ENCODE peak calls at places on chromosomes 16 and 17, in five cellular contexts. M is mucosa of descending colon; C is stomach; R is CD8-positive, alpha-beta T cell; P is HepG2. Y is an unnamed sample.

GRCh38 chr16:87970206-87970605 is 19.0 kb downstream of the BANP start:
- DNase-seq in P (no peak), R (no peak), C (no peak), M (no peak), Y (no peak)

GRCh38 chr16:67423634-67424575 is 7.0 kb upstream of the HSD11B2 start:
- DNase-seq in C (no peak), M (no peak), P (no peak), R (no peak), Y (no peak)

GRCh38 chr17:12472613-12473173 is 193.0 kb upstream of the MYOCD start:
- DNase-seq in R (no peak), P (no peak), C (no peak), M (peak; percentile 4), Y (no peak)

GRCh38 chr17:5893741-5894140 is 176.4 kb upstream of the WSCD1 start:
- DNase-seq in R (no peak), M (no peak), C (no peak), P (no peak), Y (no peak)

GRCh38 chr16:70644763-70645597 is 1.4 kb upstream of the IL34 start:
- DNase-seq in R (no peak), P (no peak), M (no peak), C (no peak), Y (no peak)

GRCh38 chr16:66293207-66293735 is 73.2 kb upstream of the CDH5 start:
- DNase-seq in M (no peak), R (no peak), P (no peak), C (peak; percentile 5), Y (no peak)

GRCh38 chr16:47965439-47965838 is 190.4 kb downstream of the ABCC12 start:
- DNase-seq in R (no peak), P (no peak), M (no peak), C (no peak), Y (no peak)

GRCh38 chr16:31301708-31302400 is 42.1 kb downstream of the ITGAM start:
- DNase-seq in R (no peak), P (no peak), M (peak; percentile 6), C (no peak), Y (no peak)

GRCh38 chr16:85132456-85133289 is 20.4 kb upstream of the CIBAR2 start:
- DNase-seq in R (peak; percentile 3), M (no peak), C (no peak), P (no peak), Y (no peak)

GRCh38 chr17:80125656-80126448 is 21.1 kb downstream of the EIF4A3 start:
- DNase-seq in R (no peak), C (peak; percentile 11), P (no peak), M (no peak), Y (peak; percentile 26)

GRCh38 chr17:4548061-4548461 is 7.1 kb downstream of the MYBBP1A start:
- DNase-seq in C (no peak), M (no peak), R (no peak), P (no peak), Y (no peak)

GRCh38 chr17:42408076-42408475 is 15.0 kb downstream of the CAVIN1 start:
- DNase-seq in R (no peak), M (no peak), P (no peak), C (no peak), Y (no peak)

GRCh38 chr17:68456529-68457167 is 648 bp downstream of the WIPI1 start:
- DNase-seq in M (peak; percentile 83), P (peak; percentile 92), R (no peak), C (peak; percentile 70), Y (peak; percentile 86)

GRCh38 chr16:55622930-55623561 is 32.7 kb upstream of the SLC6A2 start:
- DNase-seq in R (no peak), C (no peak), M (no peak), P (peak; percentile 100), Y (peak; percentile 7)

GRCh38 chr17:67215991-67216421 is 29.0 kb downstream of the HELZ start:
- DNase-seq in M (no peak), P (peak; percentile 33), R (no peak), C (no peak), Y (no peak)

GRCh38 chr16:84260766-84261165 is 21.0 kb upstream of the KCNG4 start:
- DNase-seq in R (no peak), M (no peak), P (no peak), C (no peak), Y (no peak)

GRCh38 chr16:74034862-74035261 is 261.8 kb upstream of the PSMD7 start:
- DNase-seq in P (peak; percentile 27), M (peak; percentile 63), R (no peak), C (no peak), Y (no peak)

GRCh38 chr17:77420476-77420803 is 279.7 kb downstream of the SEC14L1 start:
- DNase-seq in M (no peak), R (no peak), P (no peak), C (no peak), Y (no peak)

GRCh38 chr17:45895304-45895968 is 1.1 kb downstream of the MAPT start:
- DNase-seq in R (peak; percentile 59), P (no peak), M (no peak), C (no peak), Y (peak; percentile 6)

DNA sequence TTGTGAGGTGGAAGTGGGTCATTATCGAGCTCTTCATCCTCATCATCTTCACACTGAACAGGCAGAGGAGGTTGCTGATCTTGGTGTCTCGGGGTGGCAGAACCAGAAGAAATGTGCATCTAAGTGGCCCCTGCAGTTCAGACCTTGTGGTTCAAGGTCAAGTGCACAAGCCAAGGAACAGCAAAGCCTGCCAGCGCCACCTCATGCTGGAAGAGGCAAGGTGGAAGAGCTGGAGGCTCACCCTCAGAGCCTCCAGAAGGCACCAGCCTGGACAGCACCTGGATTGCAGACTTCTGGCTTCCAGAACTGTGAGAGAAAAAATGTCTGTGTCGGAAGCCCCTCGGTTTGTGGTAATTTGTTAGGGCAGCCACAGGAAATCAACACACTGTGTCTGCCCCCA is 32.7 kb downstream of the IFT140 start:
- DNase-seq in P (no peak), R (no peak), C (no peak), M (no peak), Y (no peak)
- TF ChIP-seq CTCF in P (no peak), R (no peak), C (no peak), M (no peak), Y (no peak)

GRCh38 chr17:43530303-43531081 is 15.6 kb downstream of the ETV4 start:
- DNase-seq in P (peak; percentile 100), M (peak; percentile 46), C (peak; percentile 41), R (no peak), Y (peak; percentile 99)

GRCh38 chr17:43528988-43529814 is 16.9 kb downstream of the ETV4 start:
- DNase-seq in C (no peak), P (no peak), M (no peak), R (no peak), Y (no peak)

GRCh38 chr17:43531082-43531378 is 15.1 kb downstream of the ETV4 start:
- DNase-seq in R (no peak), C (no peak), M (no peak), P (no peak), Y (no peak)

GRCh38 chr17:43528319-43528987 is 17.7 kb downstream of the ETV4 start:
- DNase-seq in R (no peak), P (peak; percentile 99), C (no peak), M (peak; percentile 58), Y (peak; percentile 18)

GRCh38 chr17:43529977-43530302 is 16.2 kb downstream of the ETV4 start:
- DNase-seq in P (no peak), C (no peak), M (no peak), R (no peak), Y (no peak)
- H3K4me3 ChIP-seq in P (peak overlapping the region; percentile 58), C (no peak overlapping the region), M (no peak overlapping the region), R (no peak overlapping the region), Y (no peak overlapping the region)

GRCh38 chr16:68700120-68700519 is 37.0 kb upstream of the CDH1 start:
- DNase-seq in C (no peak), P (peak; percentile 15), M (no peak), R (no peak), Y (no peak)
- TF ChIP-seq CTCF in C (no peak), P (no peak), M (no peak), R (no peak), Y (no peak)

GRCh38 chr17:21377821-21378396 is 1.8 kb downstream of the KCNJ12 start:
- DNase-seq in M (no peak), R (no peak), C (no peak), P (no peak), Y (no peak)
- H3K4me3 ChIP-seq in M (no peak overlapping the region), R (no peak overlapping the region), C (peak overlapping the region; percentile 73), P (no peak overlapping the region), Y (no peak overlapping the region)

GRCh38 chr17:14211246-14211645 is 25.4 kb downstream of the CDRT15 start:
- DNase-seq in M (no peak), P (no peak), R (no peak), C (no peak), Y (no peak)

GRCh38 chr17:14214271-14214670 is 22.4 kb downstream of the CDRT15 start:
- DNase-seq in C (no peak), M (no peak), P (no peak), R (no peak), Y (no peak)

GRCh38 chr17:14209215-14209614 is 27.4 kb downstream of the CDRT15 start:
- DNase-seq in P (peak; percentile 93), C (no peak), M (no peak), R (no peak), Y (no peak)

GRCh38 chr17:14212401-14212800 is 24.3 kb downstream of the CDRT15 start:
- DNase-seq in M (no peak), C (no peak), R (no peak), P (no peak), Y (no peak)

DNA sequence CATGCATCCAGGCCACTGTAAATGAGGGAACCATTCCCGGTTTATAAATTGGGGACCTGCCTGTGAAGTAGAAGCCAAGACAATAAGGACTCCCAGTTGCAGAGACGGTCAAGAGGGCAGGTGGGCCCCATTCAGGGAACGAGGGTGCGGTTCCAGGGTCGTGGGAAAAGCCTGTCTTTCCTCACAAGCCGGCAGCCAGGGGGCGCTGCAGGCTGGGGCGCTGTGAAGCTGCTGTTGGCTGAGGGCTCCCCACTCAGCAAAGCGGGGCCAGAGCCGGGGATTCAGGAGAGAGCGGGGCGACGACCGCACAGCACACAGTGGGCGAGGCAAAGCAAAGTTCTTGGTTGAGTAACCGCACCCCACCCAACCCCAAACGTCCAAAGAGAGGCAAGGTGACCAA is 24.9 kb downstream of the CDRT15 start:
- DNase-seq in C (peak; percentile 57), P (no peak), R (peak; percentile 61), M (no peak), Y (peak; percentile 32)
- TF ChIP-seq CTCF in C (peak; percentile 58), P (peak; percentile 50), R (peak; percentile 48), M (no peak), Y (peak; percentile 36)

GRCh38 chr17:49001671-49002070 is 4.5 kb downstream of the IGF2BP1 start:
- DNase-seq in P (no peak), R (no peak), C (no peak), M (no peak), Y (no peak)

GRCh38 chr17:49002331-49002730 is 5.1 kb downstream of the IGF2BP1 start:
- DNase-seq in M (no peak), R (no peak), P (no peak), C (no peak), Y (no peak)

GRCh38 chr17:49002766-49003165 is 5.6 kb downstream of the IGF2BP1 start:
- DNase-seq in R (no peak), M (no peak), P (no peak), C (no peak), Y (no peak)

GRCh38 chr17:49005140-49005539 is 8.0 kb downstream of the IGF2BP1 start:
- DNase-seq in M (no peak), P (peak; percentile 59), C (no peak), R (no peak), Y (no peak)

GRCh38 chr17:49003557-49004511 is 6.6 kb downstream of the IGF2BP1 start:
- DNase-seq in C (no peak), R (no peak), P (no peak), M (no peak), Y (no peak)
- H3K4me3 ChIP-seq in C (peak overlapping the region; percentile 14), R (no peak overlapping the region), P (peak overlapping the region; percentile 62), M (no peak overlapping the region), Y (no peak overlapping the region)